ENCODE peak calls at places on chromosomes 1 and 21, in ten cellular contexts. T, R, X, S, H, V, U, C, K and G are unnamed samples.
A peak's percentile ranks its signal among the peaks of the same experiment; 100 is the strongest.

GRCh38 chr1:156114101-156114918 is at the start of gene LMNA:
- DNase-seq in T (peak; percentile 63), R (peak; percentile 95), X (peak; percentile 99), S (peak; percentile 95), H (peak; percentile 57), V (peak; percentile 80), U (peak; percentile 93), C (peak; percentile 96), K (peak; percentile 46), G (peak; percentile 98)

GRCh38 chr21:41196990-41197389 is 29.0 kb downstream of the BACE2 start:
- DNase-seq in T (no peak), R (peak; percentile 14), X (no peak), S (no peak), H (no peak), V (no peak), U (no peak), C (no peak), K (no peak), G (peak; percentile 11)

GRCh38 chr1:107430540-107431228 is 289.8 kb downstream of the NTNG1 start:
- DNase-seq in T (no peak), R (peak; percentile 11), X (no peak), S (no peak), H (peak; percentile 51), V (peak; percentile 56), U (no peak), C (no peak), K (no peak), G (peak; percentile 26)

GRCh38 chr1:29801003-29801402 is 564.7 kb downstream of the PTPRU start:
- DNase-seq in T (no peak), R (no peak), X (no peak), S (no peak), H (no peak), V (no peak), U (no peak), C (no peak), K (no peak), G (no peak)

GRCh38 chr1:24870551-24871195 is 59.4 kb downstream of the RUNX3 start:
- DNase-seq in T (no peak), R (no peak), X (no peak), S (no peak), H (no peak), V (no peak), U (no peak), C (no peak), K (peak; percentile 78), G (no peak)

GRCh38 chr1:211066781-211067384 is 67.1 kb downstream of the KCNH1 start:
- DNase-seq in T (no peak), R (no peak), X (no peak), S (no peak), H (no peak), V (no peak), U (no peak), C (no peak), K (no peak), G (no peak)

GRCh38 chr1:48776400-48777218 is at the start of gene BEND5:
- DNase-seq in T (peak; percentile 45), R (no peak), X (no peak), S (peak; percentile 16), H (peak; percentile 61), V (peak; percentile 79), U (peak; percentile 71), C (no peak), K (peak; percentile 43), G (no peak)

GRCh38 chr1:9696793-9697192 is 45.3 kb downstream of the PIK3CD start:
- DNase-seq in T (no peak), R (no peak), X (no peak), S (no peak), H (no peak), V (no peak), U (no peak), C (no peak), K (no peak), G (no peak)